ENCODE peak calls at places on chromosomes 7 and 10, in five cellular contexts. T is thoracic aorta, R is stomach, V is mucosa of descending colon, E is cardiac muscle cell. O is an unnamed sample.

GRCh38 chr7:44172803-44173424 is 16.3 kb downstream of the GCK start:
- DNase-seq in T (no peak), R (no peak), V (no peak), E (no peak), O (no peak)

GRCh38 chr10:94239696-94240095 is 123.0 kb downstream of the NOC3L start:
- DNase-seq in T (no peak), R (no peak), V (no peak), E (no peak), O (no peak)

GRCh38 chr10:46542567-46543323 is 13.7 kb downstream of the GPRIN2 start:
- DNase-seq in T (peak; percentile 1), R (peak; percentile 26), V (peak; percentile 41), E (no peak), O (peak; percentile 68)

GRCh38 chr7:142908921-142909870 is 23.7 kb upstream of the TRPV6 start:
- DNase-seq in T (no peak), R (peak; percentile 35), V (no peak), E (peak; percentile 14), O (no peak)

GRCh38 chr10:124321433-124322072 is 97.2 kb downstream of the OAT start:
- DNase-seq in T (no peak), R (no peak), V (no peak), E (no peak), O (no peak)

GRCh38 chr7:105304040-105304895 is 84.5 kb downstream of the SRPK2 start:
- DNase-seq in T (no peak), R (no peak), V (no peak), E (no peak), O (no peak)

GRCh38 chr10:50406457-50407076 is 155.3 kb upstream of the ASAH2 start:
- DNase-seq in T (no peak), R (no peak), V (no peak), E (no peak), O (no peak)

GRCh38 chr10:86758231-86759072 is 2.0 kb downstream of the BMPR1A start:
- DNase-seq in T (no peak), R (no peak), V (no peak), E (no peak), O (no peak)

GRCh38 chr10:80493482-80494021 is 39.4 kb downstream of the TSPAN14 start:
- DNase-seq in T (no peak), R (peak; percentile 20), V (no peak), E (no peak), O (no peak)

GRCh38 chr7:27176962-27177794 is 3.1 kb upstream of the HOXA10 start:
- DNase-seq in T (no peak), R (no peak), V (peak; percentile 45), E (no peak), O (peak; percentile 57)

GRCh38 chr7:80428161-80429054 is 83.5 kb downstream of the GNAT3 start:
- DNase-seq in T (no peak), R (no peak), V (no peak), E (peak; percentile 52), O (no peak)

GRCh38 chr10:70255329-70256299 is 22.4 kb upstream of the PPA1 start:
- DNase-seq in T (no peak), R (no peak), V (peak; percentile 71), E (no peak), O (no peak)

GRCh38 chr10:71711052-71711623 is 8.4 kb downstream of the C10orf105 start:
- DNase-seq in T (no peak), R (no peak), V (no peak), E (no peak), O (no peak)

GRCh38 chr7:75729851-75730274 is 8.9 kb downstream of the HIP1 start:
- DNase-seq in T (no peak), R (no peak), V (peak; percentile 46), E (no peak), O (no peak)

GRCh38 chr7:148110097-148110868 is 480.3 kb upstream of the C7orf33 start:
- DNase-seq in T (no peak), R (peak; percentile 35), V (no peak), E (peak; percentile 35), O (no peak)

GRCh38 chr10:85607296-85607695 is 759.3 kb downstream of the GRID1 start:
- DNase-seq in T (no peak), R (no peak), V (no peak), E (no peak), O (no peak)

GRCh38 chr10:13018171-13018570 is 16.7 kb upstream of the CCDC3 start:
- DNase-seq in T (no peak), R (no peak), V (no peak), E (no peak), O (no peak)

GRCh38 chr10:120598377-120598776 is 141.3 kb downstream of the PLPP4 start:
- DNase-seq in T (no peak), R (no peak), V (no peak), E (no peak), O (no peak)

GRCh38 chr10:100311307-100311706 is 18.7 kb downstream of the PKD2L1 start:
- DNase-seq in T (no peak), R (no peak), V (no peak), E (no peak), O (no peak)

GRCh38 chr7:12898004-12898403 is 210.6 kb downstream of the ARL4A start:
- DNase-seq in T (no peak), R (no peak), V (no peak), E (no peak), O (no peak)

GRCh38 chr10:5419466-5420094 is 7.2 kb downstream of the NET1 start:
- DNase-seq in T (no peak), R (no peak), V (no peak), E (no peak), O (no peak)

GRCh38 chr7:77266162-77266807 is 66.7 kb upstream of the FGL2 start:
- DNase-seq in T (no peak), R (no peak), V (no peak), E (no peak), O (no peak)

GRCh38 chr7:46948776-46949175 is 633.1 kb downstream of the TNS3 start:
- DNase-seq in T (no peak), R (no peak), V (no peak), E (no peak), O (no peak)

GRCh38 chr7:141649137-141649864 is 52.7 kb downstream of the DENND11 start:
- DNase-seq in T (no peak), R (no peak), V (no peak), E (no peak), O (no peak)

GRCh38 chr10:108653466-108653865 is 1269.8 kb downstream of the XPNPEP1 start:
- DNase-seq in T (no peak), R (no peak), V (no peak), E (no peak), O (no peak)

GRCh38 chr10:63673246-63673645 is 152.0 kb downstream of the REEP3 start:
- DNase-seq in T (no peak), R (no peak), V (no peak), E (no peak), O (no peak)

GRCh38 chr10:9302142-9302746 is 1247.8 kb downstream of the GATA3 start:
- DNase-seq in T (no peak), R (no peak), V (no peak), E (peak; percentile 66), O (no peak)

GRCh38 chr7:26001662-26002244 is 150.2 kb upstream of the NFE2L3 start:
- DNase-seq in T (no peak), R (peak; percentile 76), V (no peak), E (no peak), O (no peak)

GRCh38 chr7:139709460-139709859 is 68.3 kb downstream of the HIPK2 start:
- DNase-seq in T (no peak), R (peak; percentile 21), V (no peak), E (no peak), O (no peak)

GRCh38 chr7:139713061-139713460 is 64.7 kb downstream of the HIPK2 start:
- DNase-seq in T (no peak), R (no peak), V (no peak), E (no peak), O (no peak)

GRCh38 chr7:139713835-139714162 is 64.0 kb downstream of the HIPK2 start:
- DNase-seq in T (no peak), R (no peak), V (no peak), E (no peak), O (no peak)

GRCh38 chr7:139714163-139714901 is 63.5 kb downstream of the HIPK2 start:
- DNase-seq in T (no peak), R (peak; percentile 26), V (peak; percentile 63), E (no peak), O (peak; percentile 92)

DNA sequence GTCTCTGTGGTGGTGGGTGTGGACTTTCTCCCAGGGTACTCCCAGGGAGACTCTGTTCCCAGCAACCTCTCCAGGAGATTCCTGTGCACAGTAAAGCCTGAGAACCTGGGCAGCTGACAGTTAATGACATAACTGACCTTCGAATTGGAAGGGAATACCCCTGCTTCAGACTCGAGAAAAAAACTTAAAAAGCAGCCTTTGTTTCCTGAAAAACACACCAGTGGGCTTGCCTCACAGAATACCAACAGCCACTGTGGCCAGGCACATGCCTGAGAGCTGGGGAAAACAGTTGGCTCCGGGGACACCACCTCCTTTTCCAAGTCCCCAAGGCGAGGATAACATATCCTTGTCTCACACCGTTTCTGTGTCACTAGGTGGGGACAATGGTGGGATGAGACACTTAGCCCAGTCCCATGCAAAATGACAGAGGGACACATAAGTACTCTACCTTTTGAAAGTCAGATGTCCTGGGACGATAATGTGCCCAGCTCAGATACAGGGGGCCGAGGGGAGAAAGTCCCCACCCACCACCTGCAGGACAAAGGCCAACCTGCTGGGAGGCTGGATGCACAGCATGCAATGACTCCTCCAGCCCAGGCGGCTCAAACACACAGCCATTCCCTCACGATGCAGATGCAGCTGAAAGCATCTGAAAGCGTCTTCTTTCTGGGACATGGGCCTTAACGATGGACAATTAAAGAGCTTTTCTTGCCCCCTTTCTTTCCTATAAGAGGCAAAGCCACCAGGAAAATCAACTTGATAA is 65.6 kb downstream of the HIPK2 start:
- DNase-seq in T (no peak), R (no peak), V (no peak), E (no peak), O (no peak)
- TF ChIP-seq CTCF in T (no peak), R (no peak), V (no peak), E (no peak), O (no peak)

GRCh38 chr7:134899729-134900128 is 86.6 kb upstream of the AGBL3 start:
- DNase-seq in T (no peak), R (no peak), V (no peak), E (no peak), O (no peak)
- H3K4me1 ChIP-seq in T (peaks cover 73% of the 10 kb centered on the region), R (peaks cover 21% of the 10 kb centered on the region), V (no peaks in the 10 kb centered on the region), E (no peaks in the 10 kb centered on the region), O (peaks cover 6% of the 10 kb centered on the region)

GRCh38 chr10:119290301-119291036 is 83.1 kb downstream of the GRK5 start:
- DNase-seq in T (no peak), R (no peak), V (no peak), E (no peak), O (no peak)
- TF ChIP-seq CTCF in T (no peak), R (no peak), V (no peak), E (no peak), O (no peak)

GRCh38 chr10:126777726-126778125 is 107.2 kb upstream of the C10orf90 start:
- DNase-seq in T (no peak), R (no peak), V (no peak), E (no peak), O (no peak)

GRCh38 chr10:126783806-126784205 is 113.3 kb upstream of the C10orf90 start:
- DNase-seq in T (no peak), R (no peak), V (no peak), E (no peak), O (no peak)

GRCh38 chr10:126787201-126787600 is 116.7 kb upstream of the C10orf90 start:
- DNase-seq in T (no peak), R (no peak), V (no peak), E (no peak), O (no peak)

DNA sequence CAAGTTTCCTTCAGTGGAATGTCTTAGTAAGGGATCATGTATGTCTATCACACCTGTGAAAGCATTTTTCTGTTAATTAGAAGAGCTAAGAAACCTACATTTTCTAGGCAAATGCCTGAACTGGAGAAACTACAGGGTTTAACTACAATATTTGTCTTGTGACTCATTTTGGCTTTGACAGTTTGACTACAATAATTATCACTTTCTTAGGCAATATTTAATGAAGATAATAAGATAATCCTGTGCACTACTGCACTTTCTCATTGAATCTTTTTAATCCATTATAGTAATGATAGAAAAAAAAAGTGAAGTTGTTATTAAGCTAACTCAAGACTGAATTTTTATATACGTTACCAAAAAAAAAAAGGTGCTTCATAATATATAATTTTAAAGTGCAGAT is 111.3 kb upstream of the C10orf90 start:
- DNase-seq in T (no peak), R (no peak), V (no peak), E (no peak), O (no peak)
- H3K4me1 ChIP-seq in T (no peaks in the 10 kb centered on the region), R (no peaks in the 10 kb centered on the region), V (no peaks in the 10 kb centered on the region), E (no peaks in the 10 kb centered on the region), O (no peaks in the 10 kb centered on the region)

O was measured in spleen.